ENCODE peak calls at places on chromosome 11, in four cellular contexts. Z is type B pancreatic cell, H is WTC11, W is neural crest cell. L is an unnamed sample.

GRCh38 chr11:36622431-36623136 is 24.5 kb upstream of the RAG2 start:
- DNase-seq in Z (no peak), H (no peak), W (no peak), L (no peak)

GRCh38 chr11:106076421-106076922 is 675 bp downstream of the KBTBD3 start:
- DNase-seq in Z (no peak), H (no peak), W (no peak), L (no peak)

GRCh38 chr11:394034-394857 is at the start of gene PKP3:
- DNase-seq in Z (no peak), H (peak; percentile 75), W (no peak), L (no peak)

GRCh38 chr11:279966-280761 is 2.0 kb downstream of the NLRP6 start:
- DNase-seq in Z (peak; percentile 65), H (peak; percentile 46), W (no peak), L (peak; percentile 23)

GRCh38 chr11:18046116-18046777 is at the start of gene TPH1:
- DNase-seq in Z (peak; percentile 69), H (peak; percentile 68), W (peak; percentile 51), L (no peak)

GRCh38 chr11:16997624-16998023 is 16.6 kb downstream of the PLEKHA7 start:
- DNase-seq in Z (no peak), H (no peak), W (no peak), L (no peak)

GRCh38 chr11:406796-407650 is 7.8 kb downstream of the SIGIRR start:
- DNase-seq in Z (no peak), H (peak; percentile 81), W (peak; percentile 51), L (peak; percentile 98)

GRCh38 chr11:130340671-130341319 is 26.1 kb upstream of the ZBTB44 start:
- DNase-seq in Z (no peak), H (no peak), W (no peak), L (no peak)

GRCh38 chr11:102138677-102139076 is 28.4 kb downstream of the YAP1 start:
- DNase-seq in Z (no peak), H (no peak), W (no peak), L (no peak)

GRCh38 chr11:45097721-45098493 is 48.5 kb upstream of the PRDM11 start:
- DNase-seq in Z (peak; percentile 84), H (peak; percentile 88), W (peak; percentile 81), L (peak; percentile 53)

GRCh38 chr11:1966531-1966930 is 19.4 kb downstream of the MRPL23 start:
- DNase-seq in Z (no peak), H (no peak), W (no peak), L (no peak)

GRCh38 chr11:45816614-45817013 is 11.7 kb downstream of the SLC35C1 start:
- DNase-seq in Z (no peak), H (peak; percentile 67), W (no peak), L (no peak)

GRCh38 chr11:74755395-74755995 is 6.8 kb downstream of the RNF169 start:
- DNase-seq in Z (no peak), H (no peak), W (no peak), L (no peak)

DNA sequence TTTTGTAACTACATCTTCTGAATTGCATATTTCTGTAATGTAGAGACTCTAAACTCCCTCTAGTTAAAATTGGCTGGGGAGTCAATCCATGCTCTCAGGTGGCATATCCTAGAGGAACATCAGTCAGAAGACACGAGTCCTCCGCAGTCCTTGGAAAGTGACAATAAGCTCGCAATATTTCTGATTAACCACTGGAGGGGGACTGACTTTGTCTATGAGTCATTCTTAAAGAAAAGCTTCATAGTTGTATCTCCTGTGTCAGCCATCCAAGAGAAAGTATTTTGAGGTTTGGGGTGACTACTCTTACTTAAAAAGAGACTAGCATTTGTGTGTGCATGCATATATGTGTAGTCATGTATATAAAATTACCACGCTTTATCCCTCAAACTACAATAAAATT is 60.2 kb downstream of the SLN start:
- DNase-seq in Z (no peak), H (no peak), W (no peak), L (no peak)
- TF ChIP-seq CTCF in Z (peak; percentile 36), H (no peak), W (no peak), L (no peak)

DNA sequence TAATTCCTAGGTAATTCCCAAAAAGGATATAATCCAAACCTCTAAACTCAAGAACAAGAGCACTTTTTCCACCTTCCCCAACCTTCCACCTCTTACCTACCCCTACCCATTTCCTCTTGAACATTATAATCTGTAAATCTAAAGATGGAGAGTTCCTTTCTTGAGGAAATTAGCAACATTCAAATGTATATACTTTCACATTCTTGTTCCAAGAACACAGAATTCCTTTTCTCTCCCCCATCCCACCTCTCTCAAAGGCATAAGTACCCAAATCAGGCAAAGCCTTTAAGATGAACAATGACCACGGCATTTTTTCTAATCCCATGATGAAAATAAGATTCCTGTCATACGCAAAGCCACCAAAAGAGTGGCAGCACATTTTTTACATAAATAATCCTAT is 18.3 kb downstream of the RRAS2 start:
- DNase-seq in Z (no peak), H (no peak), W (no peak), L (no peak)
- TF ChIP-seq CTCF in Z (no peak), H (no peak), W (no peak), L (no peak)

GRCh38 chr11:66338276-66339162 is 2.3 kb upstream of the RIN1 start:
- DNase-seq in Z (no peak), H (no peak), W (no peak), L (no peak)

GRCh38 chr11:66334605-66335442 is 1.4 kb downstream of the RIN1 start:
- DNase-seq in Z (no peak), H (no peak), W (no peak), L (no peak)

GRCh38 chr11:66337103-66337899 is 1.1 kb upstream of the RIN1 start:
- DNase-seq in Z (no peak), H (no peak), W (no peak), L (no peak)

GRCh38 chr11:66335531-66336233 is 552 bp downstream of the RIN1 start:
- DNase-seq in Z (no peak), H (no peak), W (no peak), L (no peak)

GRCh38 chr11:66336234-66337102 is at the start of gene RIN1:
- DNase-seq in Z (no peak), H (peak; percentile 57), W (no peak), L (peak; percentile 71)
- TF ChIP-seq CTCF in Z (peak; percentile 69), H (no peak), W (peak; percentile 55), L (peak; percentile 24)

GRCh38 chr11:41250408-41250807 is 209.0 kb downstream of the LRRC4C start:
- DNase-seq in Z (no peak), H (no peak), W (no peak), L (no peak)

DNA sequence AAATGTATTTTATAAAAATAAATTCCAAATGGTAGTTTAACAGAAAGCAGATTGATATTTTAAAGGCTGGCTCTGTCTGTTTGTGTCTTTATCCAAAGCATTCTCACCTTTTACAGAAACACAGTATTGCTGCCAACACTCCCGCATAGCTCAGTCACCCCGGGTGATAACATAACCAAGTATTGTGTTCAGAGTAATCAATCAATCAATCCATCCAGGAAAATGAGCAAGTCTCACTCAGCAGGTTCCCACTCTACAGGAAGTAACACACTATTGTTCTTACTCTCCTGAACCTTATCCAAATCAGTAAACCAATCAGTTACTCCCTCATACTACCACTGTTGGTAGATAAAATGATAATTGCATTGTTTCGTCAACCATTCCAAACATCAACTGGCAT is 203.4 kb downstream of the LRRC4C start:
- DNase-seq in Z (no peak), H (no peak), W (no peak), L (no peak)
- TF ChIP-seq CTCF in Z (no peak), H (no peak), W (no peak), L (no peak)

GRCh38 chr11:6303657-6304056 is 16.6 kb downstream of the CAVIN3 start:
- DNase-seq in Z (no peak), H (no peak), W (no peak), L (no peak)

GRCh38 chr11:6301096-6301495 is 19.2 kb downstream of the CAVIN3 start:
- DNase-seq in Z (no peak), H (no peak), W (no peak), L (no peak)

GRCh38 chr11:6298605-6299004 is 21.7 kb downstream of the CAVIN3 start:
- DNase-seq in Z (no peak), H (peak; percentile 86), W (no peak), L (no peak)

GRCh38 chr11:6300325-6300724 is 20.0 kb downstream of the CAVIN3 start:
- DNase-seq in Z (no peak), H (no peak), W (no peak), L (no peak)

DNA sequence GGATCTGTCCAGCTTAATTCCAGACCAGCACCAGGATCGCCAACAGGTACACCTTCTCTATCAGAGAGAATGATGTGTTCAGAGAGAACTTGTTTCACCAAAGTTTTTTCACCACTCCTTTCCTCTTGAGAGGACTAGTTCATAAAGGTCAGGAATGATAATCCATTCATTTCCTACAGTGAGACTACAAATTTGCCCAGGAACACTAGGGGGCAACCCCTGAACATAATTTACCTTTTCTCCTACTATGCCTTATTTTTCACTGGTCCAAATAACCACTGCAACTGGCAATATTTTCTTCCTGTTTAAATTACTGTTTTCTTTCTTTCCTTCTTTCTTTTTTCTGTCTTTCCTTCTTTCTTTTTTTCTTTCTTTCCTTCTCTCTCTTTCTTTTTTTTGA is 22.5 kb downstream of the CAVIN3 start:
- DNase-seq in Z (no peak), H (no peak), W (no peak), L (no peak)
- TF ChIP-seq CTCF in Z (peak; percentile 47), H (no peak), W (peak; percentile 44), L (no peak)

GRCh38 chr11:68950268-68950667 is 30.5 kb downstream of the MRGPRD start:
- DNase-seq in Z (no peak), H (peak; percentile 43), W (peak; percentile 16), L (no peak)
- TF ChIP-seq CTCF in Z (peak; percentile 69), H (no peak), W (peak; percentile 53), L (no peak)